ENCODE peak calls at places on chromosomes 16 and 17, in nine cellular contexts. One of them, this sample, is unnamed.

GRCh38 chr16:49016461-49016860 is 265.2 kb downstream of the CBLN1 start:
- DNase-seq in K562: no peak
- DNase-seq in WERI-Rb-1: no peak
- DNase-seq in astrocyte: no peak
- DNase-seq in left ventricle myocardium inferior: no peak
- DNase-seq in MM.1S: no peak
- DNase-seq in Peyer's patch: no peak
- DNase-seq in fibroblast of lung: no peak
- DNase-seq in AG09309: no peak
- DNase-seq in this sample: no peak

GRCh38 chr16:78589331-78589730 is 489.9 kb downstream of the WWOX start:
- DNase-seq in K562: no peak
- DNase-seq in WERI-Rb-1: no peak
- DNase-seq in astrocyte: no peak
- DNase-seq in left ventricle myocardium inferior: no peak
- DNase-seq in MM.1S: no peak
- DNase-seq in Peyer's patch: no peak
- DNase-seq in fibroblast of lung: no peak
- DNase-seq in AG09309: no peak
- DNase-seq in this sample: no peak

GRCh38 chr16:9159839-9160550 is 68.6 kb downstream of the HAPSTR1 start:
- DNase-seq in K562: peak
- DNase-seq in WERI-Rb-1: peak
- DNase-seq in astrocyte: peak
- DNase-seq in left ventricle myocardium inferior: peak
- DNase-seq in MM.1S: peak
- DNase-seq in Peyer's patch: peak
- DNase-seq in fibroblast of lung: peak
- DNase-seq in AG09309: no peak
- DNase-seq in this sample: peak

GRCh38 chr16:12729448-12729847 is 74.2 kb downstream of the CPPED1 start:
- DNase-seq in K562: no peak
- DNase-seq in WERI-Rb-1: no peak
- DNase-seq in astrocyte: peak
- DNase-seq in left ventricle myocardium inferior: no peak
- DNase-seq in MM.1S: no peak
- DNase-seq in Peyer's patch: no peak
- DNase-seq in fibroblast of lung: peak
- DNase-seq in AG09309: peak
- DNase-seq in this sample: no peak

GRCh38 chr16:17343729-17344128 is 127.0 kb downstream of the XYLT1 start:
- DNase-seq in K562: no peak
- DNase-seq in WERI-Rb-1: no peak
- DNase-seq in astrocyte: no peak
- DNase-seq in left ventricle myocardium inferior: no peak
- DNase-seq in MM.1S: no peak
- DNase-seq in Peyer's patch: no peak
- DNase-seq in fibroblast of lung: no peak
- DNase-seq in AG09309: no peak
- DNase-seq in this sample: no peak

GRCh38 chr16:578870-579405 is 9.2 kb downstream of the PIGQ start:
- DNase-seq in K562: peak
- DNase-seq in WERI-Rb-1: peak
- DNase-seq in astrocyte: peak
- DNase-seq in left ventricle myocardium inferior: peak
- DNase-seq in MM.1S: peak
- DNase-seq in Peyer's patch: peak
- DNase-seq in fibroblast of lung: peak
- DNase-seq in AG09309: no peak
- DNase-seq in this sample: peak

GRCh38 chr16:48605518-48606110 is 4.4 kb downstream of the N4BP1 start:
- DNase-seq in K562: no peak
- DNase-seq in WERI-Rb-1: no peak
- DNase-seq in astrocyte: no peak
- DNase-seq in left ventricle myocardium inferior: peak
- DNase-seq in MM.1S: no peak
- DNase-seq in Peyer's patch: no peak
- DNase-seq in fibroblast of lung: no peak
- DNase-seq in AG09309: no peak
- DNase-seq in this sample: peak

GRCh38 chr17:56884483-56885144 is 29.2 kb downstream of the TRIM25 start:
- DNase-seq in K562: no peak
- DNase-seq in WERI-Rb-1: no peak
- DNase-seq in astrocyte: no peak
- DNase-seq in left ventricle myocardium inferior: no peak
- DNase-seq in MM.1S: no peak
- DNase-seq in Peyer's patch: no peak
- DNase-seq in fibroblast of lung: no peak
- DNase-seq in AG09309: no peak
- DNase-seq in this sample: no peak

GRCh38 chr16:2799852-2800226 is 1.6 kb downstream of the PRSS41 start:
- DNase-seq in K562: no peak
- DNase-seq in WERI-Rb-1: no peak
- DNase-seq in astrocyte: no peak
- DNase-seq in left ventricle myocardium inferior: no peak
- DNase-seq in MM.1S: no peak
- DNase-seq in Peyer's patch: no peak
- DNase-seq in fibroblast of lung: no peak
- DNase-seq in AG09309: no peak
- DNase-seq in this sample: peak

GRCh38 chr16:51651061-51651466 is 500.0 kb upstream of the SALL1 start:
- DNase-seq in K562: no peak
- DNase-seq in WERI-Rb-1: no peak
- DNase-seq in astrocyte: no peak
- DNase-seq in left ventricle myocardium inferior: no peak
- DNase-seq in MM.1S: no peak
- DNase-seq in Peyer's patch: no peak
- DNase-seq in fibroblast of lung: peak
- DNase-seq in AG09309: no peak
- DNase-seq in this sample: no peak

GRCh38 chr16:58027341-58028167 is 2.0 kb downstream of the MMP15 start:
- DNase-seq in K562: peak
- DNase-seq in WERI-Rb-1: peak
- DNase-seq in astrocyte: peak
- DNase-seq in left ventricle myocardium inferior: peak
- DNase-seq in MM.1S: no peak
- DNase-seq in Peyer's patch: peak
- DNase-seq in fibroblast of lung: peak
- DNase-seq in AG09309: no peak
- DNase-seq in this sample: peak

GRCh38 chr17:19411641-19412040 is 609 bp downstream of the RNF112 start:
- DNase-seq in K562: no peak
- DNase-seq in WERI-Rb-1: peak
- DNase-seq in astrocyte: no peak
- DNase-seq in left ventricle myocardium inferior: no peak
- DNase-seq in MM.1S: no peak
- DNase-seq in Peyer's patch: no peak
- DNase-seq in fibroblast of lung: no peak
- DNase-seq in AG09309: no peak
- DNase-seq in this sample: no peak

GRCh38 chr16:53924311-53924860 is 220.4 kb downstream of the FTO start:
- DNase-seq in K562: no peak
- DNase-seq in WERI-Rb-1: no peak
- DNase-seq in astrocyte: no peak
- DNase-seq in left ventricle myocardium inferior: no peak
- DNase-seq in MM.1S: no peak
- DNase-seq in Peyer's patch: no peak
- DNase-seq in fibroblast of lung: no peak
- DNase-seq in AG09309: no peak
- DNase-seq in this sample: no peak

GRCh38 chr17:56499799-56500388 is 93.6 kb upstream of the NOG start:
- DNase-seq in K562: peak
- DNase-seq in WERI-Rb-1: peak
- DNase-seq in astrocyte: peak
- DNase-seq in left ventricle myocardium inferior: no peak
- DNase-seq in MM.1S: peak
- DNase-seq in Peyer's patch: no peak
- DNase-seq in fibroblast of lung: peak
- DNase-seq in AG09309: no peak
- DNase-seq in this sample: peak

GRCh38 chr16:8712589-8713361 is 38.4 kb downstream of the ABAT start:
- DNase-seq in K562: no peak
- DNase-seq in WERI-Rb-1: peak
- DNase-seq in astrocyte: no peak
- DNase-seq in left ventricle myocardium inferior: no peak
- DNase-seq in MM.1S: no peak
- DNase-seq in Peyer's patch: no peak
- DNase-seq in fibroblast of lung: no peak
- DNase-seq in AG09309: no peak
- DNase-seq in this sample: no peak

GRCh38 chr16:23590181-23590580 is 5.9 kb downstream of the NDUFAB1 start:
- DNase-seq in K562: no peak
- DNase-seq in WERI-Rb-1: no peak
- DNase-seq in astrocyte: no peak
- DNase-seq in left ventricle myocardium inferior: no peak
- DNase-seq in MM.1S: no peak
- DNase-seq in Peyer's patch: no peak
- DNase-seq in fibroblast of lung: no peak
- DNase-seq in AG09309: no peak
- DNase-seq in this sample: no peak

GRCh38 chr16:57526498-57526897 is 9.9 kb downstream of the CCDC102A start:
- DNase-seq in K562: no peak
- DNase-seq in WERI-Rb-1: no peak
- DNase-seq in astrocyte: no peak
- DNase-seq in left ventricle myocardium inferior: no peak
- DNase-seq in MM.1S: no peak
- DNase-seq in Peyer's patch: no peak
- DNase-seq in fibroblast of lung: no peak
- DNase-seq in AG09309: no peak
- DNase-seq in this sample: no peak

DNA sequence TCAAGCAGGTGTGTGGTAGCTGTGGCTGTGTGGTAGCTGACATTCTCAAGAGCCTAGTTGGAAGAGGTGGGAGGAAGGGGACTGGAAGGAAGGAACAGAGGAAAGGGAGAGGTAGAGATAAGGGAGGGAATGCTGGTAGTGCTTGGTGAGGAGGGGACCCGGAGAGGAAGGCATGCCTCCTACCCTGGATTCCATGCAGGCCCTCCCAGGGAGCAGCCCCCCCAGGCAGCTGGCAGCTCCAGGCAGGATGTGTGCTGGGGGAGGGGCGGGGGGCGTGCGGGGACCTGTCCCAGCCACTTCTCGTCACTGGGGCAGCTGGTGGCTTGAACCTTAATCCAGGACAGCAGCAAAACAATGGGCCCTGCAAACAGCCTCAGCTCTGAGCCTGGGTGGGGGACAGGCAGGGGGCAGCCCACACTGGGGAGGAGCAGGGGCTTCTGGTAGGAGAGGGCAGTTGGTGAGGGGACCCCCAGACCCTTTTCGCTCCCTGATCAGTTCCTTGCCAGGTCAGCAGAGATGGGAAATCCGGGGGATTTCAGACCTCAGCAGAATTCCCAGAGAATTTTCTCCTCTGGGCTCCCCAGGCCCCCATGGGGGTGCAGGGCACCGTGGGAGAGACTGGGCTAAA is 27.1 kb downstream of the ARHGAP23 start:
- DNase-seq in K562: no peak
- DNase-seq in WERI-Rb-1: peak
- DNase-seq in astrocyte: no peak
- DNase-seq in left ventricle myocardium inferior: no peak
- DNase-seq in MM.1S: no peak
- DNase-seq in Peyer's patch: no peak
- DNase-seq in fibroblast of lung: no peak
- DNase-seq in AG09309: no peak
- DNase-seq in this sample: no peak
- H3K4me3 ChIP-seq in K562: no peak
- H3K4me3 ChIP-seq in WERI-Rb-1: peak
- H3K4me3 ChIP-seq in astrocyte: peak
- H3K4me3 ChIP-seq in left ventricle myocardium inferior: peak
- H3K4me3 ChIP-seq in MM.1S: no peak
- H3K4me3 ChIP-seq in Peyer's patch: no peak
- H3K4me3 ChIP-seq in fibroblast of lung: peak
- H3K4me3 ChIP-seq in AG09309: peak
- H3K4me3 ChIP-seq in this sample: no peak

GRCh38 chr17:69058165-69058564 is 2.6 kb downstream of the ABCA9 start:
- DNase-seq in K562: no peak
- DNase-seq in WERI-Rb-1: no peak
- DNase-seq in astrocyte: no peak
- DNase-seq in left ventricle myocardium inferior: no peak
- DNase-seq in MM.1S: no peak
- DNase-seq in Peyer's patch: no peak
- DNase-seq in fibroblast of lung: no peak
- DNase-seq in AG09309: no peak
- DNase-seq in this sample: no peak
- TF ChIP-seq CTCF in K562: peak
- TF ChIP-seq CTCF in WERI-Rb-1: peak
- TF ChIP-seq CTCF in astrocyte: no peak
- TF ChIP-seq CTCF in left ventricle myocardium inferior: no peak
- TF ChIP-seq CTCF in MM.1S: peak
- TF ChIP-seq CTCF in Peyer's patch: peak
- TF ChIP-seq CTCF in fibroblast of lung: no peak
- TF ChIP-seq CTCF in AG09309: no peak
- TF ChIP-seq CTCF in this sample: no peak

DNA sequence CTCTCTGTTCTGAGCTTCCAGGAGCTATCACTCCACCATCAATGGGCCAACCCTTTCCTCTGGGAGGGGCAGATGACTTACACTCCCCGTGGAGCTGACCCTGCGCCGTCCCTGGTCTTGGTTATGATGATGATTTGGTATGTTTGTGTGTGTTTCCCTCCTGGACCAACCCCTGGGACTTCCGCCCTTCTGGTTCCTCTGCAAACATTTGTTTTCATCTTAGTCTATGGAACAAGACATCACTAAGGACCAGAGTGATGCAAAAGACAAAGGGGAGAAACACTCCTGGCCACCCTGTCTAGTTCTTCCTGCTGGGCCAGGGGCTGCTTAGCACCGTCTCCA is 13.7 kb downstream of the CBX4 start:
- DNase-seq in K562: no peak
- DNase-seq in WERI-Rb-1: no peak
- DNase-seq in astrocyte: no peak
- DNase-seq in left ventricle myocardium inferior: no peak
- DNase-seq in MM.1S: no peak
- DNase-seq in Peyer's patch: no peak
- DNase-seq in fibroblast of lung: no peak
- DNase-seq in AG09309: no peak
- DNase-seq in this sample: no peak
- H3K4me3 ChIP-seq in K562: peak
- H3K4me3 ChIP-seq in WERI-Rb-1: no peak
- H3K4me3 ChIP-seq in astrocyte: no peak
- H3K4me3 ChIP-seq in left ventricle myocardium inferior: no peak
- H3K4me3 ChIP-seq in MM.1S: no peak
- H3K4me3 ChIP-seq in Peyer's patch: no peak
- H3K4me3 ChIP-seq in fibroblast of lung: no peak
- H3K4me3 ChIP-seq in AG09309: no peak
- H3K4me3 ChIP-seq in this sample: no peak

DNA sequence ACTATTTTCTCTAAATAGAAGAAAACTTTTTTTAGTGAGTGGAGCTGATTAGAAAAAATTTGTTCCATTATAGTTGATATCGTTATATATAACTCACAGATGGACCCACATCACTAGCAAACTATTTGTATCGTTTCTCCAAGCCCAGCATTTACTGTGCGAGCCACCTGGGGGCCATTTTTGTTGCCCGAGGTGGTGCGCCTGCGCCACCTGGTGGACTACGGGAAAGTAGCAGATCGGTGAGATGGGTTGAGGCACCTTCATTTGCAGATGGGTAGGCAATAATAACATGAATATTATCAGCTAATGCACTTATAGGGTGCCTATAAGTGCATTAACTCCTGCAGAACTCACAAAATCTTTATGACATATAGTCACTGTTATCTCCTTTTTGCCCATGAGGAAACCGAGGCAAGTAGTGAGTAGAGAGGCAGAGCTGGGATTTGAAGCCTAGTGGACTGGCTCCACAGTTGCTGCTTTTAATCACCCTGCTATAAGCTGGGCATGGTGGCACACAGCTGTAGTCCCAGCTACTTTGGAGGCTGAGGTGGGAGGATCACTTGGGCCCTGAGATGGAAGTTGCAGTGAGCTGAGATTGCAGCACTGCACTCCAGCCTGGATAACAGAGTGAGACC is 23.2 kb upstream of the NTN1 start:
- DNase-seq in K562: peak
- DNase-seq in WERI-Rb-1: peak
- DNase-seq in astrocyte: peak
- DNase-seq in left ventricle myocardium inferior: peak
- DNase-seq in MM.1S: peak
- DNase-seq in Peyer's patch: peak
- DNase-seq in fibroblast of lung: peak
- DNase-seq in AG09309: no peak
- DNase-seq in this sample: peak
- TF ChIP-seq CTCF in K562: peak
- TF ChIP-seq CTCF in WERI-Rb-1: peak
- TF ChIP-seq CTCF in astrocyte: peak
- TF ChIP-seq CTCF in left ventricle myocardium inferior: peak
- TF ChIP-seq CTCF in MM.1S: peak
- TF ChIP-seq CTCF in Peyer's patch: peak
- TF ChIP-seq CTCF in fibroblast of lung: peak
- TF ChIP-seq CTCF in AG09309: peak
- TF ChIP-seq CTCF in this sample: peak

This sample was measured in bronchial epithelial cell.